ENCODE peak calls at places on chromosomes 7 and 10, in seven cellular contexts. One of them, this sample, is unnamed.

GRCh38 chr10:61835069-61835908 is 66.2 kb upstream of the ARID5B start:
- DNase-seq in HFF-Myc: peak
- DNase-seq in epithelial cell of esophagus: peak
- DNase-seq in AG04449: no peak
- DNase-seq in GM12865: peak
- DNase-seq in B cell: peak
- DNase-seq in cardiac fibroblast: peak
- DNase-seq in this sample: no peak

GRCh38 chr10:88038268-88038667 is 174.8 kb downstream of the PTEN start:
- DNase-seq in HFF-Myc: peak
- DNase-seq in epithelial cell of esophagus: no peak
- DNase-seq in AG04449: no peak
- DNase-seq in GM12865: no peak
- DNase-seq in B cell: no peak
- DNase-seq in cardiac fibroblast: peak
- DNase-seq in this sample: no peak

GRCh38 chr7:31129067-31129466 is 77.0 kb downstream of the ADCYAP1R1 start:
- DNase-seq in HFF-Myc: no peak
- DNase-seq in epithelial cell of esophagus: peak
- DNase-seq in AG04449: no peak
- DNase-seq in GM12865: no peak
- DNase-seq in B cell: no peak
- DNase-seq in cardiac fibroblast: no peak
- DNase-seq in this sample: no peak

GRCh38 chr10:62492012-62492869 is 118.1 kb downstream of the ZNF365 start:
- DNase-seq in HFF-Myc: no peak
- DNase-seq in epithelial cell of esophagus: peak
- DNase-seq in AG04449: no peak
- DNase-seq in GM12865: peak
- DNase-seq in B cell: peak
- DNase-seq in cardiac fibroblast: peak
- DNase-seq in this sample: peak

GRCh38 chr10:4034907-4035581 is 250.0 kb upstream of the KLF6 start:
- DNase-seq in HFF-Myc: no peak
- DNase-seq in epithelial cell of esophagus: no peak
- DNase-seq in AG04449: peak
- DNase-seq in GM12865: no peak
- DNase-seq in B cell: peak
- DNase-seq in cardiac fibroblast: peak
- DNase-seq in this sample: peak

GRCh38 chr7:47535033-47535703 is 46.7 kb downstream of the TNS3 start:
- DNase-seq in HFF-Myc: no peak
- DNase-seq in epithelial cell of esophagus: no peak
- DNase-seq in AG04449: no peak
- DNase-seq in GM12865: no peak
- DNase-seq in B cell: no peak
- DNase-seq in cardiac fibroblast: no peak
- DNase-seq in this sample: no peak

GRCh38 chr7:35624299-35625186 is 70.4 kb downstream of the HERPUD2 start:
- DNase-seq in HFF-Myc: peak
- DNase-seq in epithelial cell of esophagus: peak
- DNase-seq in AG04449: no peak
- DNase-seq in GM12865: peak
- DNase-seq in B cell: peak
- DNase-seq in cardiac fibroblast: peak
- DNase-seq in this sample: peak

GRCh38 chr7:159328096-159328495 is 183.4 kb upstream of the VIPR2 start:
- DNase-seq in HFF-Myc: no peak
- DNase-seq in epithelial cell of esophagus: no peak
- DNase-seq in AG04449: no peak
- DNase-seq in GM12865: no peak
- DNase-seq in B cell: no peak
- DNase-seq in cardiac fibroblast: no peak
- DNase-seq in this sample: no peak

GRCh38 chr10:133226251-133226808 is 3.7 kb upstream of the UTF1 start:
- DNase-seq in HFF-Myc: no peak
- DNase-seq in epithelial cell of esophagus: peak
- DNase-seq in AG04449: no peak
- DNase-seq in GM12865: no peak
- DNase-seq in B cell: no peak
- DNase-seq in cardiac fibroblast: no peak
- DNase-seq in this sample: peak

GRCh38 chr7:111640416-111640815 is 78.1 kb upstream of the IMMP2L start:
- DNase-seq in HFF-Myc: no peak
- DNase-seq in epithelial cell of esophagus: no peak
- DNase-seq in AG04449: no peak
- DNase-seq in GM12865: no peak
- DNase-seq in B cell: no peak
- DNase-seq in cardiac fibroblast: no peak
- DNase-seq in this sample: no peak

GRCh38 chr7:39407139-39407538 is 159.1 kb upstream of the YAE1 start:
- DNase-seq in HFF-Myc: no peak
- DNase-seq in epithelial cell of esophagus: no peak
- DNase-seq in AG04449: no peak
- DNase-seq in GM12865: no peak
- DNase-seq in B cell: no peak
- DNase-seq in cardiac fibroblast: no peak
- DNase-seq in this sample: no peak

GRCh38 chr7:92782855-92783254 is 53.5 kb downstream of the CDK6 start:
- DNase-seq in HFF-Myc: no peak
- DNase-seq in epithelial cell of esophagus: no peak
- DNase-seq in AG04449: no peak
- DNase-seq in GM12865: no peak
- DNase-seq in B cell: no peak
- DNase-seq in cardiac fibroblast: no peak
- DNase-seq in this sample: no peak

GRCh38 chr7:64599341-64599740 is 36.5 kb upstream of the ZNF680 start:
- DNase-seq in HFF-Myc: no peak
- DNase-seq in epithelial cell of esophagus: peak
- DNase-seq in AG04449: no peak
- DNase-seq in GM12865: no peak
- DNase-seq in B cell: no peak
- DNase-seq in cardiac fibroblast: no peak
- DNase-seq in this sample: no peak

GRCh38 chr7:30459591-30460245 is 18.9 kb downstream of the NOD1 start:
- DNase-seq in HFF-Myc: peak
- DNase-seq in epithelial cell of esophagus: peak
- DNase-seq in AG04449: peak
- DNase-seq in GM12865: no peak
- DNase-seq in B cell: no peak
- DNase-seq in cardiac fibroblast: peak
- DNase-seq in this sample: no peak

GRCh38 chr10:113435881-113436280 is 117.0 kb upstream of the HABP2 start:
- DNase-seq in HFF-Myc: no peak
- DNase-seq in epithelial cell of esophagus: peak
- DNase-seq in AG04449: no peak
- DNase-seq in GM12865: no peak
- DNase-seq in B cell: no peak
- DNase-seq in cardiac fibroblast: no peak
- DNase-seq in this sample: no peak

GRCh38 chr7:101170617-101171441 is 5.5 kb upstream of the VGF start:
- DNase-seq in HFF-Myc: no peak
- DNase-seq in epithelial cell of esophagus: no peak
- DNase-seq in AG04449: no peak
- DNase-seq in GM12865: no peak
- DNase-seq in B cell: no peak
- DNase-seq in cardiac fibroblast: no peak
- DNase-seq in this sample: no peak

GRCh38 chr7:91345449-91345848 is 81.2 kb downstream of the FZD1 start:
- DNase-seq in HFF-Myc: no peak
- DNase-seq in epithelial cell of esophagus: no peak
- DNase-seq in AG04449: no peak
- DNase-seq in GM12865: peak
- DNase-seq in B cell: peak
- DNase-seq in cardiac fibroblast: no peak
- DNase-seq in this sample: no peak

GRCh38 chr10:36469585-36469984 is 655.8 kb upstream of the ANKRD30A start:
- DNase-seq in HFF-Myc: no peak
- DNase-seq in epithelial cell of esophagus: peak
- DNase-seq in AG04449: no peak
- DNase-seq in GM12865: no peak
- DNase-seq in B cell: no peak
- DNase-seq in cardiac fibroblast: no peak
- DNase-seq in this sample: no peak

GRCh38 chr10:615583-616152 is 73.8 kb downstream of the DIP2C start:
- DNase-seq in HFF-Myc: no peak
- DNase-seq in epithelial cell of esophagus: peak
- DNase-seq in AG04449: peak
- DNase-seq in GM12865: no peak
- DNase-seq in B cell: no peak
- DNase-seq in cardiac fibroblast: peak
- DNase-seq in this sample: no peak

GRCh38 chr10:92103376-92104084 is 180.0 kb downstream of the BTAF1 start:
- DNase-seq in HFF-Myc: no peak
- DNase-seq in epithelial cell of esophagus: no peak
- DNase-seq in AG04449: no peak
- DNase-seq in GM12865: no peak
- DNase-seq in B cell: no peak
- DNase-seq in cardiac fibroblast: peak
- DNase-seq in this sample: no peak

GRCh38 chr10:49253340-49253739 is 45.6 kb upstream of the C10orf71 start:
- DNase-seq in HFF-Myc: no peak
- DNase-seq in epithelial cell of esophagus: no peak
- DNase-seq in AG04449: no peak
- DNase-seq in GM12865: no peak
- DNase-seq in B cell: no peak
- DNase-seq in cardiac fibroblast: no peak
- DNase-seq in this sample: no peak

GRCh38 chr10:29329420-29329819 is 40.5 kb downstream of the LYZL1 start:
- DNase-seq in HFF-Myc: no peak
- DNase-seq in epithelial cell of esophagus: no peak
- DNase-seq in AG04449: no peak
- DNase-seq in GM12865: no peak
- DNase-seq in B cell: no peak
- DNase-seq in cardiac fibroblast: peak
- DNase-seq in this sample: no peak

GRCh38 chr10:87660484-87661133 is 931 bp downstream of the PAPSS2 start:
- DNase-seq in HFF-Myc: no peak
- DNase-seq in epithelial cell of esophagus: peak
- DNase-seq in AG04449: no peak
- DNase-seq in GM12865: no peak
- DNase-seq in B cell: no peak
- DNase-seq in cardiac fibroblast: peak
- DNase-seq in this sample: no peak

GRCh38 chr7:24455813-24456525 is 117.3 kb upstream of the PALS2 start:
- DNase-seq in HFF-Myc: no peak
- DNase-seq in epithelial cell of esophagus: no peak
- DNase-seq in AG04449: no peak
- DNase-seq in GM12865: peak
- DNase-seq in B cell: no peak
- DNase-seq in cardiac fibroblast: no peak
- DNase-seq in this sample: no peak
- TF ChIP-seq CTCF in HFF-Myc: no peak
- TF ChIP-seq CTCF in epithelial cell of esophagus: no peak
- TF ChIP-seq CTCF in AG04449: no peak
- TF ChIP-seq CTCF in GM12865: no peak
- TF ChIP-seq CTCF in B cell: no peak
- TF ChIP-seq CTCF in cardiac fibroblast: no peak
- TF ChIP-seq CTCF in this sample: no peak

GRCh38 chr7:132518102-132518838 is 58.0 kb downstream of the PLXNA4 start:
- DNase-seq in HFF-Myc: peak
- DNase-seq in epithelial cell of esophagus: no peak
- DNase-seq in AG04449: no peak
- DNase-seq in GM12865: peak
- DNase-seq in B cell: peak
- DNase-seq in cardiac fibroblast: no peak
- DNase-seq in this sample: no peak
- TF ChIP-seq CTCF in HFF-Myc: peak
- TF ChIP-seq CTCF in epithelial cell of esophagus: peak
- TF ChIP-seq CTCF in AG04449: peak
- TF ChIP-seq CTCF in GM12865: peak
- TF ChIP-seq CTCF in B cell: no peak
- TF ChIP-seq CTCF in cardiac fibroblast: peak
- TF ChIP-seq CTCF in this sample: peak

GRCh38 chr7:153682628-153683027 is 369.6 kb upstream of the DPP6 start:
- DNase-seq in HFF-Myc: no peak
- DNase-seq in epithelial cell of esophagus: no peak
- DNase-seq in AG04449: no peak
- DNase-seq in GM12865: no peak
- DNase-seq in B cell: no peak
- DNase-seq in cardiac fibroblast: no peak
- DNase-seq in this sample: no peak
- TF ChIP-seq CTCF in HFF-Myc: no peak
- TF ChIP-seq CTCF in epithelial cell of esophagus: no peak
- TF ChIP-seq CTCF in AG04449: no peak
- TF ChIP-seq CTCF in GM12865: no peak
- TF ChIP-seq CTCF in B cell: no peak
- TF ChIP-seq CTCF in cardiac fibroblast: no peak
- TF ChIP-seq CTCF in this sample: no peak

GRCh38 chr7:157815061-157816022 is 478.5 kb downstream of the DNAJB6 start:
- DNase-seq in HFF-Myc: no peak
- DNase-seq in epithelial cell of esophagus: no peak
- DNase-seq in AG04449: no peak
- DNase-seq in GM12865: no peak
- DNase-seq in B cell: no peak
- DNase-seq in cardiac fibroblast: no peak
- DNase-seq in this sample: no peak
- TF ChIP-seq CTCF in HFF-Myc: no peak
- TF ChIP-seq CTCF in epithelial cell of esophagus: no peak
- TF ChIP-seq CTCF in AG04449: no peak
- TF ChIP-seq CTCF in GM12865: no peak
- TF ChIP-seq CTCF in B cell: no peak
- TF ChIP-seq CTCF in cardiac fibroblast: no peak
- TF ChIP-seq CTCF in this sample: no peak

GRCh38 chr7:69403169-69403568 is 195.1 kb upstream of the AUTS2 start:
- DNase-seq in HFF-Myc: no peak
- DNase-seq in epithelial cell of esophagus: no peak
- DNase-seq in AG04449: no peak
- DNase-seq in GM12865: peak
- DNase-seq in B cell: peak
- DNase-seq in cardiac fibroblast: peak
- DNase-seq in this sample: no peak
- TF ChIP-seq CTCF in HFF-Myc: no peak
- TF ChIP-seq CTCF in epithelial cell of esophagus: no peak
- TF ChIP-seq CTCF in AG04449: no peak
- TF ChIP-seq CTCF in GM12865: peak
- TF ChIP-seq CTCF in B cell: no peak
- TF ChIP-seq CTCF in cardiac fibroblast: no peak
- TF ChIP-seq CTCF in this sample: no peak

DNA sequence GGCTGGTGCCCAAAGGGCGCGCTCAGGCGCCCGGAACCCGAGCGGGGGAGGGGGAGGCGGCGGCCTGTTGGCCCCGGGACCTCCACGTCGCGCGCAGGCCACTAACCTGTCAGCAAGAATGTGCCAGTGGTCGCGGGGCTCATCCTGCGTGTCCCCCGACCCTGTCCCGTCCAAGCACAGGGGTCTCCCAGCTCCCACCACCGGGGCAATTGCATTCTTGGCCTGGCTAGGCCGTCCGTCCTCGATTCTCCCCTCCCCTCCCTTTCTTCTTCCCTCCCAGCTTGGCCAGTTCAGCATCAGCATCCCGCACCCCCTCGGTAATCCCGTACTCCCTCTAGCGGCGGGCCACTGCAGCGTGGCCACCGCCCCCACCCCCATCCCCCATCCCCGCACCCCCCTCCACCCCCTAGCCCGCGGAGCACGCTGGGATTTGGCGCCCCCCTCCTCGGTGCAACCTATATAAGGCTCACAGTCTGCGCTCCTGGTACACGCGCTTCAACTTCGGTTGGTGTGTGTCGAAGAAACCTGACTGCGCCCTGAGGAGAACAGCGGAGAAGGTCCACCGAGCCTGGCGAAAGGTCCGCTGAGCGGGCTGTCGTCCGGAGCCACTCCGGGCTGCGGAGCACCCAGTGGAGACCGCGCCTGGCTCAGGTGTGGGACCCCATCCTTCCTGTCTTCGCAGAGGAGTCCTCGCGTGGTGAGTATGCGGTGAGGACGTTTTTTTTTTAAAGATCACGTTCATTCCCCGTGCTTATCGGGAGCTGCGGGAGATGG is at the start of gene SGCE:
- DNase-seq in HFF-Myc: no peak
- DNase-seq in epithelial cell of esophagus: peak
- DNase-seq in AG04449: no peak
- DNase-seq in GM12865: peak
- DNase-seq in B cell: peak
- DNase-seq in cardiac fibroblast: peak
- DNase-seq in this sample: peak
- TF ChIP-seq CTCF in HFF-Myc: peak
- TF ChIP-seq CTCF in epithelial cell of esophagus: peak
- TF ChIP-seq CTCF in AG04449: peak
- TF ChIP-seq CTCF in GM12865: peak
- TF ChIP-seq CTCF in B cell: peak
- TF ChIP-seq CTCF in cardiac fibroblast: peak
- TF ChIP-seq CTCF in this sample: peak

This sample was measured in activated CD8-positive, alpha-beta T cell treated with anti-CD3 and anti-CD28 coated beads for 36 hours.